ENCODE peak calls at places on chromosomes 13 and 19, in ten cellular contexts. One of them, this sample, is unnamed.
A peak's percentile ranks its signal among the peaks of the same experiment; 100 is the strongest.

GRCh38 chr13:19818223-19818842 is 35.6 kb upstream of the PSPC1 start:
- DNase-seq in stimulated activated CD8-positive, alpha-beta memory T cell treated with anti-CD3 and anti-CD28 coated beads, Interleukin-7, amount 100 ng/mL, for 1 hour: no peak
- DNase-seq in EL: no peak
- DNase-seq in psoas muscle: peak; percentile 56
- DNase-seq in IMR-90: no peak
- DNase-seq in GM12865: peak; percentile 25
- DNase-seq in T follicular helper cell: peak; percentile 1
- DNase-seq in astrocyte of the spinal cord: peak; percentile 18
- DNase-seq in heart left ventricle: peak; percentile 33
- DNase-seq in CD8-positive, alpha-beta T cell: peak; percentile 9
- DNase-seq in this sample: no peak

GRCh38 chr19:45920458-45920857 is 5.9 kb upstream of the NANOS2 start:
- DNase-seq in EL: no peak
- DNase-seq in heart left ventricle: no peak
- DNase-seq in CD8-positive, alpha-beta T cell: no peak
- DNase-seq in stimulated activated CD8-positive, alpha-beta memory T cell treated with anti-CD3 and anti-CD28 coated beads, Interleukin-7, amount 100 ng/mL, for 1 hour: no peak
- DNase-seq in astrocyte of the spinal cord: no peak
- DNase-seq in psoas muscle: peak; percentile 3
- DNase-seq in GM12865: no peak
- DNase-seq in T follicular helper cell: no peak
- DNase-seq in IMR-90: no peak
- DNase-seq in this sample: no peak

GRCh38 chr19:3336680-3337523 is 29.5 kb upstream of the NFIC start:
- DNase-seq in heart left ventricle: peak; percentile 93
- DNase-seq in IMR-90: peak; percentile 48
- DNase-seq in T follicular helper cell: no peak
- DNase-seq in GM12865: no peak
- DNase-seq in psoas muscle: peak; percentile 95
- DNase-seq in astrocyte of the spinal cord: peak; percentile 75
- DNase-seq in EL: peak; percentile 42
- DNase-seq in CD8-positive, alpha-beta T cell: no peak
- DNase-seq in stimulated activated CD8-positive, alpha-beta memory T cell treated with anti-CD3 and anti-CD28 coated beads, Interleukin-7, amount 100 ng/mL, for 1 hour: no peak
- DNase-seq in this sample: no peak

GRCh38 chr19:33186835-33187540 is 7.1 kb upstream of the LRP3 start:
- DNase-seq in T follicular helper cell: no peak
- DNase-seq in IMR-90: no peak
- DNase-seq in CD8-positive, alpha-beta T cell: no peak
- DNase-seq in psoas muscle: peak; percentile 32
- DNase-seq in stimulated activated CD8-positive, alpha-beta memory T cell treated with anti-CD3 and anti-CD28 coated beads, Interleukin-7, amount 100 ng/mL, for 1 hour: no peak
- DNase-seq in heart left ventricle: peak; percentile 23
- DNase-seq in EL: no peak
- DNase-seq in astrocyte of the spinal cord: no peak
- DNase-seq in GM12865: no peak
- DNase-seq in this sample: no peak

GRCh38 chr19:46081928-46082727 is 41.3 kb upstream of the IGFL4 start:
- DNase-seq in psoas muscle: no peak
- DNase-seq in stimulated activated CD8-positive, alpha-beta memory T cell treated with anti-CD3 and anti-CD28 coated beads, Interleukin-7, amount 100 ng/mL, for 1 hour: no peak
- DNase-seq in GM12865: peak; percentile 40
- DNase-seq in IMR-90: peak; percentile 67
- DNase-seq in heart left ventricle: no peak
- DNase-seq in astrocyte of the spinal cord: peak; percentile 65
- DNase-seq in EL: peak; percentile 62
- DNase-seq in CD8-positive, alpha-beta T cell: no peak
- DNase-seq in T follicular helper cell: no peak
- DNase-seq in this sample: peak; percentile 8

GRCh38 chr19:18419195-18419698 is at the start of gene SSBP4:
- DNase-seq in GM12865: peak; percentile 85
- DNase-seq in CD8-positive, alpha-beta T cell: peak; percentile 55
- DNase-seq in stimulated activated CD8-positive, alpha-beta memory T cell treated with anti-CD3 and anti-CD28 coated beads, Interleukin-7, amount 100 ng/mL, for 1 hour: no peak
- DNase-seq in astrocyte of the spinal cord: peak; percentile 81
- DNase-seq in psoas muscle: peak; percentile 89
- DNase-seq in T follicular helper cell: peak; percentile 57
- DNase-seq in heart left ventricle: peak; percentile 85
- DNase-seq in EL: peak; percentile 83
- DNase-seq in IMR-90: peak; percentile 70
- DNase-seq in this sample: no peak

GRCh38 chr13:109135018-109135417 is 505.6 kb downstream of the MYO16 start:
- DNase-seq in heart left ventricle: no peak
- DNase-seq in EL: no peak
- DNase-seq in IMR-90: no peak
- DNase-seq in GM12865: no peak
- DNase-seq in stimulated activated CD8-positive, alpha-beta memory T cell treated with anti-CD3 and anti-CD28 coated beads, Interleukin-7, amount 100 ng/mL, for 1 hour: no peak
- DNase-seq in psoas muscle: no peak
- DNase-seq in T follicular helper cell: no peak
- DNase-seq in CD8-positive, alpha-beta T cell: no peak
- DNase-seq in astrocyte of the spinal cord: no peak
- DNase-seq in this sample: no peak

GRCh38 chr13:20118268-20119140 is 42.3 kb downstream of the GJA3 start:
- DNase-seq in EL: peak; percentile 47
- DNase-seq in stimulated activated CD8-positive, alpha-beta memory T cell treated with anti-CD3 and anti-CD28 coated beads, Interleukin-7, amount 100 ng/mL, for 1 hour: no peak
- DNase-seq in heart left ventricle: peak; percentile 70
- DNase-seq in GM12865: peak; percentile 24
- DNase-seq in astrocyte of the spinal cord: peak; percentile 36
- DNase-seq in T follicular helper cell: no peak
- DNase-seq in psoas muscle: peak; percentile 64
- DNase-seq in IMR-90: no peak
- DNase-seq in CD8-positive, alpha-beta T cell: peak; percentile 34
- DNase-seq in this sample: no peak

GRCh38 chr19:2719910-2720776 is 1.0 kb downstream of the DIRAS1 start:
- DNase-seq in psoas muscle: no peak
- DNase-seq in T follicular helper cell: no peak
- DNase-seq in EL: peak; percentile 25
- DNase-seq in IMR-90: peak; percentile 40
- DNase-seq in astrocyte of the spinal cord: no peak
- DNase-seq in heart left ventricle: peak; percentile 84
- DNase-seq in stimulated activated CD8-positive, alpha-beta memory T cell treated with anti-CD3 and anti-CD28 coated beads, Interleukin-7, amount 100 ng/mL, for 1 hour: no peak
- DNase-seq in GM12865: no peak
- DNase-seq in CD8-positive, alpha-beta T cell: no peak
- DNase-seq in this sample: no peak

GRCh38 chr13:95643814-95644598 is 500 bp downstream of the DZIP1 start:
- DNase-seq in EL: peak; percentile 64
- DNase-seq in heart left ventricle: peak; percentile 30
- DNase-seq in psoas muscle: peak; percentile 59
- DNase-seq in T follicular helper cell: no peak
- DNase-seq in CD8-positive, alpha-beta T cell: no peak
- DNase-seq in stimulated activated CD8-positive, alpha-beta memory T cell treated with anti-CD3 and anti-CD28 coated beads, Interleukin-7, amount 100 ng/mL, for 1 hour: no peak
- DNase-seq in GM12865: no peak
- DNase-seq in astrocyte of the spinal cord: peak; percentile 60
- DNase-seq in IMR-90: peak; percentile 35
- DNase-seq in this sample: no peak

GRCh38 chr19:53864308-53864836 is 3.3 kb upstream of the MYADM start:
- DNase-seq in CD8-positive, alpha-beta T cell: no peak
- DNase-seq in T follicular helper cell: no peak
- DNase-seq in IMR-90: no peak
- DNase-seq in stimulated activated CD8-positive, alpha-beta memory T cell treated with anti-CD3 and anti-CD28 coated beads, Interleukin-7, amount 100 ng/mL, for 1 hour: no peak
- DNase-seq in astrocyte of the spinal cord: no peak
- DNase-seq in psoas muscle: no peak
- DNase-seq in heart left ventricle: no peak
- DNase-seq in GM12865: no peak
- DNase-seq in EL: no peak
- DNase-seq in this sample: no peak

GRCh38 chr19:1768248-1768647 is 14.9 kb downstream of the ONECUT3 start:
- DNase-seq in GM12865: no peak
- DNase-seq in heart left ventricle: no peak
- DNase-seq in EL: peak; percentile 30
- DNase-seq in T follicular helper cell: no peak
- DNase-seq in IMR-90: no peak
- DNase-seq in astrocyte of the spinal cord: no peak
- DNase-seq in psoas muscle: no peak
- DNase-seq in stimulated activated CD8-positive, alpha-beta memory T cell treated with anti-CD3 and anti-CD28 coated beads, Interleukin-7, amount 100 ng/mL, for 1 hour: no peak
- DNase-seq in CD8-positive, alpha-beta T cell: no peak
- DNase-seq in this sample: no peak

GRCh38 chr13:113442354-113442984 is 10.8 kb downstream of the ADPRHL1 start:
- DNase-seq in stimulated activated CD8-positive, alpha-beta memory T cell treated with anti-CD3 and anti-CD28 coated beads, Interleukin-7, amount 100 ng/mL, for 1 hour: no peak
- DNase-seq in astrocyte of the spinal cord: no peak
- DNase-seq in CD8-positive, alpha-beta T cell: no peak
- DNase-seq in IMR-90: no peak
- DNase-seq in T follicular helper cell: no peak
- DNase-seq in heart left ventricle: peak; percentile 8
- DNase-seq in psoas muscle: peak; percentile 19
- DNase-seq in GM12865: no peak
- DNase-seq in EL: no peak
- DNase-seq in this sample: no peak

GRCh38 chr19:47357788-47358680 is 8.9 kb downstream of the DHX34 start:
- DNase-seq in EL: no peak
- DNase-seq in T follicular helper cell: no peak
- DNase-seq in psoas muscle: no peak
- DNase-seq in stimulated activated CD8-positive, alpha-beta memory T cell treated with anti-CD3 and anti-CD28 coated beads, Interleukin-7, amount 100 ng/mL, for 1 hour: no peak
- DNase-seq in GM12865: peak; percentile 26
- DNase-seq in heart left ventricle: no peak
- DNase-seq in CD8-positive, alpha-beta T cell: no peak
- DNase-seq in IMR-90: no peak
- DNase-seq in astrocyte of the spinal cord: no peak
- DNase-seq in this sample: no peak

GRCh38 chr13:98983182-98983581 is 5.3 kb upstream of the DOCK9 start:
- DNase-seq in heart left ventricle: no peak
- DNase-seq in psoas muscle: no peak
- DNase-seq in IMR-90: no peak
- DNase-seq in GM12865: no peak
- DNase-seq in astrocyte of the spinal cord: peak; percentile 14
- DNase-seq in stimulated activated CD8-positive, alpha-beta memory T cell treated with anti-CD3 and anti-CD28 coated beads, Interleukin-7, amount 100 ng/mL, for 1 hour: no peak
- DNase-seq in T follicular helper cell: no peak
- DNase-seq in CD8-positive, alpha-beta T cell: no peak
- DNase-seq in EL: no peak
- DNase-seq in this sample: no peak

GRCh38 chr13:42762917-42763316 is 18.5 kb upstream of the FAM216B start:
- DNase-seq in astrocyte of the spinal cord: peak; percentile 93
- DNase-seq in heart left ventricle: no peak
- DNase-seq in psoas muscle: no peak
- DNase-seq in stimulated activated CD8-positive, alpha-beta memory T cell treated with anti-CD3 and anti-CD28 coated beads, Interleukin-7, amount 100 ng/mL, for 1 hour: no peak
- DNase-seq in T follicular helper cell: no peak
- DNase-seq in EL: peak; percentile 83
- DNase-seq in IMR-90: peak; percentile 98
- DNase-seq in GM12865: no peak
- DNase-seq in CD8-positive, alpha-beta T cell: no peak
- DNase-seq in this sample: no peak

GRCh38 chr13:72164811-72165210 is 297.8 kb upstream of the DACH1 start:
- DNase-seq in heart left ventricle: no peak
- DNase-seq in T follicular helper cell: no peak
- DNase-seq in stimulated activated CD8-positive, alpha-beta memory T cell treated with anti-CD3 and anti-CD28 coated beads, Interleukin-7, amount 100 ng/mL, for 1 hour: no peak
- DNase-seq in astrocyte of the spinal cord: no peak
- DNase-seq in EL: no peak
- DNase-seq in psoas muscle: no peak
- DNase-seq in CD8-positive, alpha-beta T cell: no peak
- DNase-seq in IMR-90: no peak
- DNase-seq in GM12865: no peak
- DNase-seq in this sample: no peak

GRCh38 chr13:105773887-105774538 is 761.4 kb downstream of the EFNB2 start:
- DNase-seq in psoas muscle: no peak
- DNase-seq in astrocyte of the spinal cord: peak; percentile 88
- DNase-seq in stimulated activated CD8-positive, alpha-beta memory T cell treated with anti-CD3 and anti-CD28 coated beads, Interleukin-7, amount 100 ng/mL, for 1 hour: no peak
- DNase-seq in heart left ventricle: no peak
- DNase-seq in IMR-90: peak; percentile 57
- DNase-seq in EL: peak; percentile 39
- DNase-seq in CD8-positive, alpha-beta T cell: no peak
- DNase-seq in T follicular helper cell: no peak
- DNase-seq in GM12865: peak; percentile 39
- DNase-seq in this sample: no peak

GRCh38 chr13:43374621-43375020 is 351.2 kb downstream of the DNAJC15 start:
- DNase-seq in CD8-positive, alpha-beta T cell: no peak
- DNase-seq in GM12865: no peak
- DNase-seq in stimulated activated CD8-positive, alpha-beta memory T cell treated with anti-CD3 and anti-CD28 coated beads, Interleukin-7, amount 100 ng/mL, for 1 hour: no peak
- DNase-seq in psoas muscle: no peak
- DNase-seq in heart left ventricle: no peak
- DNase-seq in T follicular helper cell: no peak
- DNase-seq in IMR-90: peak; percentile 64
- DNase-seq in EL: peak; percentile 52
- DNase-seq in astrocyte of the spinal cord: peak; percentile 86
- DNase-seq in this sample: no peak

GRCh38 chr13:109704771-109705628 is 81.4 kb downstream of the IRS2 start:
- DNase-seq in stimulated activated CD8-positive, alpha-beta memory T cell treated with anti-CD3 and anti-CD28 coated beads, Interleukin-7, amount 100 ng/mL, for 1 hour: no peak
- DNase-seq in GM12865: no peak
- DNase-seq in heart left ventricle: peak; percentile 68
- DNase-seq in astrocyte of the spinal cord: no peak
- DNase-seq in EL: no peak
- DNase-seq in T follicular helper cell: no peak
- DNase-seq in psoas muscle: peak; percentile 68
- DNase-seq in CD8-positive, alpha-beta T cell: no peak
- DNase-seq in IMR-90: no peak
- DNase-seq in this sample: no peak

GRCh38 chr19:16190736-16191135 is 5.5 kb downstream of the FAM32A start:
- DNase-seq in EL: no peak
- DNase-seq in stimulated activated CD8-positive, alpha-beta memory T cell treated with anti-CD3 and anti-CD28 coated beads, Interleukin-7, amount 100 ng/mL, for 1 hour: no peak
- DNase-seq in T follicular helper cell: no peak
- DNase-seq in GM12865: no peak
- DNase-seq in IMR-90: no peak
- DNase-seq in CD8-positive, alpha-beta T cell: no peak
- DNase-seq in heart left ventricle: no peak
- DNase-seq in psoas muscle: no peak
- DNase-seq in astrocyte of the spinal cord: no peak
- DNase-seq in this sample: no peak

GRCh38 chr13:51425410-51426042 is 27.3 kb downstream of the INTS6 start:
- DNase-seq in astrocyte of the spinal cord: peak; percentile 36
- DNase-seq in psoas muscle: no peak
- DNase-seq in heart left ventricle: no peak
- DNase-seq in CD8-positive, alpha-beta T cell: no peak
- DNase-seq in stimulated activated CD8-positive, alpha-beta memory T cell treated with anti-CD3 and anti-CD28 coated beads, Interleukin-7, amount 100 ng/mL, for 1 hour: no peak
- DNase-seq in T follicular helper cell: no peak
- DNase-seq in EL: peak; percentile 40
- DNase-seq in GM12865: no peak
- DNase-seq in IMR-90: peak; percentile 60
- DNase-seq in this sample: no peak

GRCh38 chr13:48542581-48543341 is 9.9 kb upstream of the RCBTB2 start:
- DNase-seq in psoas muscle: peak; percentile 74
- DNase-seq in EL: no peak
- DNase-seq in astrocyte of the spinal cord: no peak
- DNase-seq in IMR-90: peak; percentile 16
- DNase-seq in GM12865: no peak
- DNase-seq in T follicular helper cell: no peak
- DNase-seq in CD8-positive, alpha-beta T cell: no peak
- DNase-seq in heart left ventricle: peak; percentile 81
- DNase-seq in stimulated activated CD8-positive, alpha-beta memory T cell treated with anti-CD3 and anti-CD28 coated beads, Interleukin-7, amount 100 ng/mL, for 1 hour: no peak
- DNase-seq in this sample: no peak

GRCh38 chr19:7554565-7554964 is 19.0 kb downstream of the PNPLA6 start:
- DNase-seq in astrocyte of the spinal cord: no peak
- DNase-seq in IMR-90: no peak
- DNase-seq in heart left ventricle: no peak
- DNase-seq in EL: no peak
- DNase-seq in psoas muscle: no peak
- DNase-seq in stimulated activated CD8-positive, alpha-beta memory T cell treated with anti-CD3 and anti-CD28 coated beads, Interleukin-7, amount 100 ng/mL, for 1 hour: no peak
- DNase-seq in CD8-positive, alpha-beta T cell: no peak
- DNase-seq in GM12865: no peak
- DNase-seq in T follicular helper cell: no peak
- DNase-seq in this sample: no peak

GRCh38 chr13:75705395-75705794 is 69.3 kb downstream of the LMO7 start:
- DNase-seq in IMR-90: peak; percentile 85
- DNase-seq in GM12865: no peak
- DNase-seq in T follicular helper cell: no peak
- DNase-seq in stimulated activated CD8-positive, alpha-beta memory T cell treated with anti-CD3 and anti-CD28 coated beads, Interleukin-7, amount 100 ng/mL, for 1 hour: no peak
- DNase-seq in heart left ventricle: no peak
- DNase-seq in EL: peak; percentile 77
- DNase-seq in astrocyte of the spinal cord: peak; percentile 55
- DNase-seq in psoas muscle: no peak
- DNase-seq in CD8-positive, alpha-beta T cell: no peak
- DNase-seq in this sample: no peak

This sample was measured in GM12878.